ENCODE peak calls at places on chromosome 7, in nine cellular contexts. One of them, this sample, is unnamed.

GRCh38 chr7:1124816-1125602 is 35.0 kb downstream of the ZFAND2A start:
- DNase-seq in CD4-positive, alpha-beta memory T cell: no peak
- DNase-seq in heart left ventricle: no peak
- DNase-seq in psoas muscle: peak; percentile 54
- DNase-seq in MM.1S: no peak
- DNase-seq in fibroblast of lung: peak; percentile 17
- DNase-seq in Peyer's patch: no peak
- DNase-seq in uterus: no peak
- DNase-seq in small intestine: no peak
- DNase-seq in this sample: no peak

GRCh38 chr7:114711244-114711643 is 210.7 kb upstream of the MDFIC start:
- DNase-seq in fibroblast of lung: no peak
- DNase-seq in CD4-positive, alpha-beta memory T cell: no peak
- DNase-seq in small intestine: no peak
- DNase-seq in heart left ventricle: no peak
- DNase-seq in uterus: no peak
- DNase-seq in Peyer's patch: no peak
- DNase-seq in psoas muscle: no peak
- DNase-seq in MM.1S: no peak
- DNase-seq in this sample: no peak

GRCh38 chr7:143355450-143356385 is 6.8 kb downstream of the FAM131B start:
- DNase-seq in MM.1S: no peak
- DNase-seq in psoas muscle: no peak
- DNase-seq in Peyer's patch: no peak
- DNase-seq in heart left ventricle: no peak
- DNase-seq in fibroblast of lung: no peak
- DNase-seq in CD4-positive, alpha-beta memory T cell: no peak
- DNase-seq in uterus: no peak
- DNase-seq in small intestine: no peak
- DNase-seq in this sample: no peak

GRCh38 chr7:28020302-28020940 is 160.2 kb downstream of the JAZF1 start:
- DNase-seq in MM.1S: peak; percentile 66
- DNase-seq in heart left ventricle: peak; percentile 57
- DNase-seq in small intestine: peak; percentile 73
- DNase-seq in fibroblast of lung: peak; percentile 86
- DNase-seq in Peyer's patch: peak; percentile 19
- DNase-seq in CD4-positive, alpha-beta memory T cell: peak; percentile 54
- DNase-seq in psoas muscle: peak; percentile 77
- DNase-seq in uterus: peak; percentile 68
- DNase-seq in this sample: no peak

GRCh38 chr7:45157286-45157652 is 322 bp upstream of the RAMP3 start:
- DNase-seq in small intestine: no peak
- DNase-seq in MM.1S: no peak
- DNase-seq in Peyer's patch: no peak
- DNase-seq in fibroblast of lung: no peak
- DNase-seq in CD4-positive, alpha-beta memory T cell: no peak
- DNase-seq in heart left ventricle: no peak
- DNase-seq in psoas muscle: no peak
- DNase-seq in uterus: no peak
- DNase-seq in this sample: no peak

GRCh38 chr7:47949703-47950102 is 1.4 kb upstream of the PKD1L1 start:
- DNase-seq in fibroblast of lung: no peak
- DNase-seq in heart left ventricle: no peak
- DNase-seq in MM.1S: no peak
- DNase-seq in CD4-positive, alpha-beta memory T cell: no peak
- DNase-seq in psoas muscle: no peak
- DNase-seq in small intestine: no peak
- DNase-seq in Peyer's patch: no peak
- DNase-seq in uterus: no peak
- DNase-seq in this sample: no peak

GRCh38 chr7:151453326-151453791 is 13.4 kb upstream of the CRYGN start:
- DNase-seq in Peyer's patch: no peak
- DNase-seq in small intestine: no peak
- DNase-seq in MM.1S: no peak
- DNase-seq in heart left ventricle: no peak
- DNase-seq in CD4-positive, alpha-beta memory T cell: no peak
- DNase-seq in psoas muscle: peak; percentile 44
- DNase-seq in fibroblast of lung: no peak
- DNase-seq in uterus: no peak
- DNase-seq in this sample: no peak

GRCh38 chr7:156234192-156234591 is 406.4 kb upstream of the RNF32 start:
- DNase-seq in small intestine: no peak
- DNase-seq in uterus: no peak
- DNase-seq in CD4-positive, alpha-beta memory T cell: no peak
- DNase-seq in psoas muscle: no peak
- DNase-seq in fibroblast of lung: no peak
- DNase-seq in Peyer's patch: no peak
- DNase-seq in MM.1S: no peak
- DNase-seq in heart left ventricle: no peak
- DNase-seq in this sample: no peak

GRCh38 chr7:22377690-22378089 is 20.7 kb upstream of the RAPGEF5 start:
- DNase-seq in psoas muscle: no peak
- DNase-seq in uterus: no peak
- DNase-seq in small intestine: no peak
- DNase-seq in heart left ventricle: no peak
- DNase-seq in fibroblast of lung: no peak
- DNase-seq in MM.1S: no peak
- DNase-seq in Peyer's patch: no peak
- DNase-seq in CD4-positive, alpha-beta memory T cell: no peak
- DNase-seq in this sample: no peak

GRCh38 chr7:139744768-139745250 is 33.0 kb downstream of the HIPK2 start:
- DNase-seq in fibroblast of lung: no peak
- DNase-seq in small intestine: no peak
- DNase-seq in Peyer's patch: no peak
- DNase-seq in psoas muscle: no peak
- DNase-seq in CD4-positive, alpha-beta memory T cell: no peak
- DNase-seq in MM.1S: no peak
- DNase-seq in heart left ventricle: no peak
- DNase-seq in uterus: peak; percentile 39
- DNase-seq in this sample: no peak

GRCh38 chr7:16293669-16294425 is 127.5 kb downstream of the CRPPA start:
- DNase-seq in uterus: no peak
- DNase-seq in MM.1S: no peak
- DNase-seq in psoas muscle: no peak
- DNase-seq in heart left ventricle: no peak
- DNase-seq in small intestine: no peak
- DNase-seq in Peyer's patch: no peak
- DNase-seq in CD4-positive, alpha-beta memory T cell: no peak
- DNase-seq in fibroblast of lung: no peak
- DNase-seq in this sample: no peak

GRCh38 chr7:20007510-20007909 is 209.7 kb downstream of the MACC1 start:
- DNase-seq in small intestine: no peak
- DNase-seq in MM.1S: no peak
- DNase-seq in fibroblast of lung: peak; percentile 21
- DNase-seq in CD4-positive, alpha-beta memory T cell: no peak
- DNase-seq in psoas muscle: no peak
- DNase-seq in uterus: no peak
- DNase-seq in Peyer's patch: no peak
- DNase-seq in heart left ventricle: no peak
- DNase-seq in this sample: no peak

GRCh38 chr7:42522227-42522991 is 285.4 kb upstream of the GLI3 start:
- DNase-seq in MM.1S: peak; percentile 46
- DNase-seq in fibroblast of lung: peak; percentile 31
- DNase-seq in Peyer's patch: no peak
- DNase-seq in small intestine: no peak
- DNase-seq in heart left ventricle: no peak
- DNase-seq in psoas muscle: no peak
- DNase-seq in CD4-positive, alpha-beta memory T cell: no peak
- DNase-seq in uterus: no peak
- DNase-seq in this sample: no peak

GRCh38 chr7:72435913-72436480 is 23.9 kb upstream of the CALN1 start:
- DNase-seq in psoas muscle: no peak
- DNase-seq in uterus: no peak
- DNase-seq in CD4-positive, alpha-beta memory T cell: no peak
- DNase-seq in fibroblast of lung: no peak
- DNase-seq in MM.1S: no peak
- DNase-seq in small intestine: no peak
- DNase-seq in Peyer's patch: no peak
- DNase-seq in heart left ventricle: no peak
- DNase-seq in this sample: no peak

GRCh38 chr7:77858278-77858677 is 59.7 kb downstream of the PHTF2 start:
- DNase-seq in CD4-positive, alpha-beta memory T cell: no peak
- DNase-seq in Peyer's patch: no peak
- DNase-seq in MM.1S: no peak
- DNase-seq in heart left ventricle: no peak
- DNase-seq in uterus: no peak
- DNase-seq in psoas muscle: no peak
- DNase-seq in small intestine: no peak
- DNase-seq in fibroblast of lung: no peak
- DNase-seq in this sample: no peak
- H3K27ac ChIP-seq in CD4-positive, alpha-beta memory T cell: no peak overlapping the region
- H3K27ac ChIP-seq in Peyer's patch: no peak overlapping the region
- H3K27ac ChIP-seq in MM.1S: no peak overlapping the region
- H3K27ac ChIP-seq in heart left ventricle: no peak overlapping the region
- H3K27ac ChIP-seq in uterus: no peak overlapping the region
- H3K27ac ChIP-seq in psoas muscle: no peak overlapping the region
- H3K27ac ChIP-seq in small intestine: no peak overlapping the region
- H3K27ac ChIP-seq in fibroblast of lung: no peak overlapping the region
- H3K27ac ChIP-seq in this sample: no peak overlapping the region

GRCh38 chr7:138555684-138556083 is 95.6 kb downstream of the TRIM24 start:
- DNase-seq in MM.1S: no peak
- DNase-seq in psoas muscle: no peak
- DNase-seq in fibroblast of lung: no peak
- DNase-seq in heart left ventricle: no peak
- DNase-seq in CD4-positive, alpha-beta memory T cell: no peak
- DNase-seq in small intestine: no peak
- DNase-seq in uterus: no peak
- DNase-seq in Peyer's patch: no peak
- DNase-seq in this sample: no peak

GRCh38 chr7:138556771-138557484 is 96.9 kb downstream of the TRIM24 start:
- DNase-seq in small intestine: no peak
- DNase-seq in heart left ventricle: no peak
- DNase-seq in CD4-positive, alpha-beta memory T cell: no peak
- DNase-seq in MM.1S: no peak
- DNase-seq in psoas muscle: no peak
- DNase-seq in fibroblast of lung: peak; percentile 13
- DNase-seq in Peyer's patch: no peak
- DNase-seq in uterus: no peak
- DNase-seq in this sample: no peak

GRCh38 chr7:138554674-138555073 is 94.6 kb downstream of the TRIM24 start:
- DNase-seq in MM.1S: no peak
- DNase-seq in CD4-positive, alpha-beta memory T cell: no peak
- DNase-seq in psoas muscle: no peak
- DNase-seq in Peyer's patch: no peak
- DNase-seq in heart left ventricle: no peak
- DNase-seq in small intestine: no peak
- DNase-seq in uterus: no peak
- DNase-seq in fibroblast of lung: no peak
- DNase-seq in this sample: no peak

GRCh38 chr7:138551102-138551501 is 91.0 kb downstream of the TRIM24 start:
- DNase-seq in Peyer's patch: no peak
- DNase-seq in heart left ventricle: no peak
- DNase-seq in small intestine: no peak
- DNase-seq in uterus: no peak
- DNase-seq in psoas muscle: no peak
- DNase-seq in fibroblast of lung: no peak
- DNase-seq in CD4-positive, alpha-beta memory T cell: no peak
- DNase-seq in MM.1S: no peak
- DNase-seq in this sample: no peak

GRCh38 chr7:138553805-138554204 is 93.7 kb downstream of the TRIM24 start:
- DNase-seq in CD4-positive, alpha-beta memory T cell: no peak
- DNase-seq in Peyer's patch: no peak
- DNase-seq in small intestine: no peak
- DNase-seq in psoas muscle: no peak
- DNase-seq in heart left ventricle: no peak
- DNase-seq in uterus: no peak
- DNase-seq in MM.1S: no peak
- DNase-seq in fibroblast of lung: no peak
- DNase-seq in this sample: no peak
- H3K9me3 ChIP-seq in CD4-positive, alpha-beta memory T cell: peaks cover 7% of the 10 kb centered on the region
- H3K9me3 ChIP-seq in Peyer's patch: peaks cover 37% of the 10 kb centered on the region
- H3K9me3 ChIP-seq in small intestine: peaks cover 2% of the 10 kb centered on the region
- H3K9me3 ChIP-seq in psoas muscle: peaks cover 22% of the 10 kb centered on the region
- H3K9me3 ChIP-seq in heart left ventricle: no peaks in the 10 kb centered on the region
- H3K9me3 ChIP-seq in uterus: peaks cover 18% of the 10 kb centered on the region
- H3K9me3 ChIP-seq in MM.1S: peaks cover 4% of the 10 kb centered on the region
- H3K9me3 ChIP-seq in fibroblast of lung: no peaks in the 10 kb centered on the region
- H3K9me3 ChIP-seq in this sample: peaks cover 22% of the 10 kb centered on the region

GRCh38 chr7:3605222-3605621 is 304.2 kb downstream of the SDK1 start:
- DNase-seq in CD4-positive, alpha-beta memory T cell: no peak
- DNase-seq in MM.1S: no peak
- DNase-seq in small intestine: no peak
- DNase-seq in Peyer's patch: no peak
- DNase-seq in heart left ventricle: no peak
- DNase-seq in uterus: no peak
- DNase-seq in psoas muscle: no peak
- DNase-seq in fibroblast of lung: peak; percentile 40
- DNase-seq in this sample: no peak
- H3K4me1 ChIP-seq in CD4-positive, alpha-beta memory T cell: no peaks in the 10 kb centered on the region
- H3K4me1 ChIP-seq in MM.1S: no peaks in the 10 kb centered on the region
- H3K4me1 ChIP-seq in small intestine: no peaks in the 10 kb centered on the region
- H3K4me1 ChIP-seq in Peyer's patch: no peaks in the 10 kb centered on the region
- H3K4me1 ChIP-seq in heart left ventricle: no peaks in the 10 kb centered on the region
- H3K4me1 ChIP-seq in uterus: no peaks in the 10 kb centered on the region
- H3K4me1 ChIP-seq in psoas muscle: no peaks in the 10 kb centered on the region
- H3K4me1 ChIP-seq in fibroblast of lung: no peaks in the 10 kb centered on the region
- H3K4me1 ChIP-seq in this sample: no peaks in the 10 kb centered on the region

GRCh38 chr7:25179771-25180591 is 48.3 kb downstream of the NPVF start:
- DNase-seq in heart left ventricle: peak; percentile 89
- DNase-seq in Peyer's patch: peak; percentile 95
- DNase-seq in MM.1S: peak; percentile 87
- DNase-seq in psoas muscle: peak; percentile 95
- DNase-seq in CD4-positive, alpha-beta memory T cell: peak; percentile 95
- DNase-seq in fibroblast of lung: peak; percentile 78
- DNase-seq in small intestine: peak; percentile 88
- DNase-seq in uterus: peak; percentile 95
- DNase-seq in this sample: peak; percentile 58

GRCh38 chr7:25181537-25181936 is 46.7 kb downstream of the NPVF start:
- DNase-seq in fibroblast of lung: no peak
- DNase-seq in Peyer's patch: no peak
- DNase-seq in uterus: no peak
- DNase-seq in small intestine: no peak
- DNase-seq in heart left ventricle: no peak
- DNase-seq in CD4-positive, alpha-beta memory T cell: no peak
- DNase-seq in psoas muscle: no peak
- DNase-seq in MM.1S: no peak
- DNase-seq in this sample: no peak

GRCh38 chr7:25180946-25181345 is 47.3 kb downstream of the NPVF start:
- DNase-seq in MM.1S: no peak
- DNase-seq in CD4-positive, alpha-beta memory T cell: no peak
- DNase-seq in uterus: no peak
- DNase-seq in small intestine: no peak
- DNase-seq in psoas muscle: no peak
- DNase-seq in heart left ventricle: no peak
- DNase-seq in Peyer's patch: no peak
- DNase-seq in fibroblast of lung: no peak
- DNase-seq in this sample: no peak

GRCh38 chr7:25180592-25180923 is 47.7 kb downstream of the NPVF start:
- DNase-seq in heart left ventricle: no peak
- DNase-seq in fibroblast of lung: no peak
- DNase-seq in CD4-positive, alpha-beta memory T cell: no peak
- DNase-seq in psoas muscle: no peak
- DNase-seq in MM.1S: no peak
- DNase-seq in Peyer's patch: no peak
- DNase-seq in small intestine: no peak
- DNase-seq in uterus: no peak
- DNase-seq in this sample: no peak

DNA sequence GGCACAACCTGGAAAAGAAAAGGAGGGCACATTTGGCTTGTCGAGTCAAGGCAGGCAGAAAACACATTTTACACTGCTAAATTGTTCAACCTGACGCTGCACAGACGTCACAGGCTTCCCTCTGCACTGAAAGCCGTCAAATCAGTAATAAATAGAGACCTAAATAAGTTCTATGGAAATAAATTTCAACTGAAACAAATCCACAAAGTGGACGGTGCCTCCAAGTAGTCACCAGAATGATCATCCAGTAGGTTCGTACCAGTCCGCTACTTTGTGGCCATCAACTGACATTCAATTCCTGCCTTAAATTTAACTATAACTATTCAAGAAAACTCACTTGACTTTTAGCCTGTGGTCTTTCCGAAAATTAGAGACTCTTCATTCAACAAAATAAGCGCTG is 49.0 kb downstream of the NPVF start:
- DNase-seq in uterus: no peak
- DNase-seq in CD4-positive, alpha-beta memory T cell: no peak
- DNase-seq in fibroblast of lung: peak; percentile 8
- DNase-seq in heart left ventricle: no peak
- DNase-seq in psoas muscle: no peak
- DNase-seq in MM.1S: no peak
- DNase-seq in Peyer's patch: no peak
- DNase-seq in small intestine: no peak
- DNase-seq in this sample: no peak
- H3K27ac ChIP-seq in uterus: peak overlapping the region; percentile 90
- H3K27ac ChIP-seq in CD4-positive, alpha-beta memory T cell: peak overlapping the region; percentile 68
- H3K27ac ChIP-seq in fibroblast of lung: no peak overlapping the region
- H3K27ac ChIP-seq in heart left ventricle: peak overlapping the region; percentile 81
- H3K27ac ChIP-seq in psoas muscle: peak overlapping the region; percentile 65
- H3K27ac ChIP-seq in MM.1S: peak overlapping the region; percentile 37
- H3K27ac ChIP-seq in Peyer's patch: peak overlapping the region; percentile 92
- H3K27ac ChIP-seq in small intestine: peak overlapping the region; percentile 90
- H3K27ac ChIP-seq in this sample: peak overlapping the region; percentile 85

This sample was measured in ascending aorta.